ENCODE peak calls at places on chromosomes 1 and 21, in seven cellular contexts. Z is EH, F is GM13976, W is NCI-H460, J is AG09319, M is astrocyte, X is bronchial epithelial cell. U is an unnamed sample.
A peak's percentile ranks its signal among the peaks of the same experiment; 100 is the strongest.

GRCh38 chr1:151867785-151868403 is 14.4 kb upstream of the THEM5 start:
- DNase-seq in Z (peak; percentile 67), F (no peak), W (peak; percentile 29), J (no peak), M (peak; percentile 39), X (peak; percentile 90), U (no peak)

GRCh38 chr1:32811265-32811664 is 5.9 kb downstream of the YARS1 start:
- DNase-seq in Z (no peak), F (no peak), W (no peak), J (no peak), M (no peak), X (no peak), U (no peak)

GRCh38 chr21:44461005-44461404 is 5.7 kb downstream of the LRRC3 start:
- DNase-seq in Z (no peak), F (no peak), W (no peak), J (no peak), M (no peak), X (no peak), U (no peak)

GRCh38 chr1:201683397-201683796 is 144.5 kb downstream of the NAV1 start:
- DNase-seq in Z (no peak), F (no peak), W (no peak), J (no peak), M (no peak), X (no peak), U (no peak)

GRCh38 chr1:1664941-1665814 is 6.4 kb upstream of the CDK11B start:
- DNase-seq in Z (no peak), F (peak; percentile 9), W (no peak), J (no peak), M (no peak), X (no peak), U (no peak)

GRCh38 chr1:66250483-66250882 is 283.5 kb upstream of the SGIP1 start:
- DNase-seq in Z (no peak), F (no peak), W (no peak), J (no peak), M (no peak), X (peak; percentile 64), U (no peak)

GRCh38 chr1:206833741-206834140 is 31.7 kb upstream of the IL20 start:
- DNase-seq in Z (no peak), F (no peak), W (no peak), J (no peak), M (no peak), X (peak; percentile 26), U (peak; percentile 34)

GRCh38 chr1:53110370-53111072 is 31.9 kb downstream of the SLC1A7 start:
- DNase-seq in Z (peak; percentile 95), F (no peak), W (no peak), J (no peak), M (peak; percentile 73), X (peak; percentile 63), U (no peak)

GRCh38 chr1:209706622-209707021 is 2.0 kb downstream of the HSD11B1 start:
- DNase-seq in Z (no peak), F (no peak), W (no peak), J (no peak), M (no peak), X (no peak), U (no peak)

GRCh38 chr1:2255420-2256369 is 27.6 kb downstream of the SKI start:
- DNase-seq in Z (peak; percentile 71), F (peak; percentile 70), W (no peak), J (no peak), M (peak; percentile 67), X (peak; percentile 76), U (no peak)

GRCh38 chr1:217955723-217956122 is 324.6 kb downstream of the SPATA17 start:
- DNase-seq in Z (no peak), F (no peak), W (no peak), J (no peak), M (no peak), X (no peak), U (no peak)

GRCh38 chr21:42807938-42808613 is 71.3 kb downstream of the WDR4 start:
- DNase-seq in Z (no peak), F (no peak), W (no peak), J (no peak), M (no peak), X (no peak), U (no peak)

GRCh38 chr21:15311510-15311909 is 246.7 kb upstream of the NRIP1 start:
- DNase-seq in Z (no peak), F (no peak), W (no peak), J (no peak), M (no peak), X (no peak), U (no peak)

GRCh38 chr1:60573726-60574409 is 500.3 kb upstream of the C1orf87 start:
- DNase-seq in Z (peak; percentile 49), F (no peak), W (peak; percentile 40), J (peak; percentile 4), M (peak; percentile 80), X (peak; percentile 96), U (no peak)

GRCh38 chr1:1433804-1434130 is 1.7 kb upstream of the VWA1 start:
- DNase-seq in Z (peak; percentile 39), F (peak; percentile 50), W (no peak), J (no peak), M (peak; percentile 60), X (peak; percentile 58), U (no peak)

GRCh38 chr1:167185062-167185461 is 35.6 kb upstream of the POU2F1 start:
- DNase-seq in Z (no peak), F (no peak), W (no peak), J (no peak), M (no peak), X (no peak), U (no peak)

GRCh38 chr1:77473690-77474089 is 191.9 kb downstream of the AK5 start:
- DNase-seq in Z (peak; percentile 93), F (no peak), W (no peak), J (peak; percentile 51), M (peak; percentile 81), X (peak; percentile 76), U (no peak)

GRCh38 chr1:168653567-168653966 is 75.4 kb downstream of the DPT start:
- DNase-seq in Z (no peak), F (no peak), W (no peak), J (no peak), M (peak; percentile 85), X (peak; percentile 12), U (no peak)

GRCh38 chr1:7265771-7266371 is 480.6 kb downstream of the CAMTA1 start:
- DNase-seq in Z (peak; percentile 83), F (peak; percentile 20), W (peak; percentile 75), J (peak; percentile 44), M (peak; percentile 93), X (peak; percentile 99), U (no peak)

GRCh38 chr1:212368073-212368484 is 46.6 kb downstream of the PACC1 start:
- DNase-seq in Z (peak; percentile 81), F (peak; percentile 71), W (peak; percentile 81), J (peak; percentile 49), M (peak; percentile 50), X (peak; percentile 73), U (peak; percentile 16)

GRCh38 chr1:100721502-100722205 is 2.1 kb downstream of the VCAM1 start:
- DNase-seq in Z (peak; percentile 95), F (no peak), W (no peak), J (peak; percentile 96), M (peak; percentile 91), X (peak; percentile 36), U (no peak)

GRCh38 chr1:77797991-77798390 is 18.5 kb downstream of the MIGA1 start:
- DNase-seq in Z (peak; percentile 29), F (no peak), W (no peak), J (no peak), M (peak; percentile 74), X (no peak), U (no peak)

GRCh38 chr1:8122477-8123407 is 96.6 kb upstream of the ERRFI1 start:
- DNase-seq in Z (peak; percentile 82), F (no peak), W (no peak), J (no peak), M (peak; percentile 73), X (no peak), U (no peak)

GRCh38 chr21:36155603-36156338 is 853 bp upstream of the DOP1B start:
- DNase-seq in Z (no peak), F (no peak), W (no peak), J (no peak), M (no peak), X (peak; percentile 79), U (peak; percentile 16)

GRCh38 chr1:3115275-3116149 is 46.5 kb downstream of the PRDM16 start:
- DNase-seq in Z (no peak), F (no peak), W (no peak), J (no peak), M (no peak), X (no peak), U (no peak)

GRCh38 chr1:19769211-19769932 is 30.3 kb downstream of the TMCO4 start:
- DNase-seq in Z (no peak), F (no peak), W (no peak), J (no peak), M (no peak), X (no peak), U (no peak)